ENCODE peak calls at places on chromosomes 1 and 21, in five cellular contexts. M is tibial artery; G is progenitor cell of endocrine pancreas; T is CD4-positive, alpha-beta T cell; L is ovary. D is an unnamed sample.

GRCh38 chr1:201582977-201583376 is 44.0 kb downstream of the NAV1 start:
- DNase-seq in M (no peak), G (no peak), T (no peak), L (no peak), D (no peak)

GRCh38 chr1:43796111-43796581 is 88.8 kb downstream of the ST3GAL3 start:
- DNase-seq in M (no peak), G (no peak), T (no peak), L (no peak), D (no peak)

GRCh38 chr1:165512817-165513216 is 31.0 kb upstream of the LRRC52 start:
- DNase-seq in M (no peak), G (no peak), T (no peak), L (no peak), D (no peak)

GRCh38 chr1:156402621-156403020 is 33.6 kb downstream of the RHBG start:
- DNase-seq in M (no peak), G (no peak), T (no peak), L (no peak), D (no peak)

GRCh38 chr1:18965206-18966173 is 9.0 kb upstream of the IFFO2 start:
- DNase-seq in M (no peak), G (no peak), T (no peak), L (no peak), D (no peak)

GRCh38 chr1:172107261-172107820 is 266.0 kb downstream of the DNM3 start:
- DNase-seq in M (no peak), G (no peak), T (no peak), L (no peak), D (no peak)

GRCh38 chr1:55211909-55212308 is 3.3 kb downstream of the USP24 start:
- DNase-seq in M (no peak), G (no peak), T (no peak), L (no peak), D (no peak)

GRCh38 chr1:97143236-97143882 is 421.8 kb downstream of the PTBP2 start:
- DNase-seq in M (no peak), G (no peak), T (no peak), L (no peak), D (no peak)

GRCh38 chr1:100187912-100188311 is 9.9 kb upstream of the LRRC39 start:
- DNase-seq in M (peak; percentile 49), G (no peak), T (no peak), L (peak; percentile 42), D (no peak)

GRCh38 chr21:46117586-46118304 is 19.8 kb downstream of the COL6A2 start:
- DNase-seq in M (no peak), G (peak; percentile 9), T (no peak), L (peak; percentile 24), D (peak; percentile 84)

GRCh38 chr21:29645666-29646553 is 293.9 kb downstream of the GRIK1 start:
- DNase-seq in M (no peak), G (no peak), T (no peak), L (no peak), D (no peak)

GRCh38 chr1:110089561-110090275 is 19.2 kb upstream of the ALX3 start:
- DNase-seq in M (no peak), G (no peak), T (no peak), L (no peak), D (no peak)

GRCh38 chr1:35576061-35576765 is 3.1 kb downstream of the TFAP2E start:
- DNase-seq in M (no peak), G (no peak), T (no peak), L (no peak), D (no peak)

GRCh38 chr1:245169391-245169790 is 14.6 kb downstream of the KIF26B start:
- DNase-seq in M (no peak), G (no peak), T (no peak), L (no peak), D (no peak)

GRCh38 chr1:18836654-18837053 is 22.8 kb downstream of the TAS1R2 start:
- DNase-seq in M (no peak), G (no peak), T (no peak), L (no peak), D (no peak)

GRCh38 chr1:9180077-9180819 is 51.3 kb upstream of the GPR157 start:
- DNase-seq in M (no peak), G (no peak), T (no peak), L (no peak), D (no peak)

GRCh38 chr1:26597629-26598039 is 68.1 kb downstream of the RPS6KA1 start:
- DNase-seq in M (no peak), G (no peak), T (no peak), L (no peak), D (no peak)

GRCh38 chr1:231998791-231999190 is 372.2 kb downstream of the DISC1 start:
- DNase-seq in M (no peak), G (no peak), T (no peak), L (no peak), D (no peak)

GRCh38 chr1:54421101-54421504 is 14.9 kb upstream of the SSBP3 start:
- DNase-seq in M (no peak), G (no peak), T (no peak), L (no peak), D (no peak)

GRCh38 chr1:187977298-187977697 is 1148.5 kb downstream of the PLA2G4A start:
- DNase-seq in M (no peak), G (no peak), T (no peak), L (no peak), D (no peak)

GRCh38 chr1:157773723-157774350 is 3.1 kb downstream of the FCRL2 start:
- DNase-seq in M (no peak), G (no peak), T (no peak), L (no peak), D (no peak)

GRCh38 chr1:239239529-239239928 is 146.8 kb upstream of the CHRM3 start:
- DNase-seq in M (no peak), G (no peak), T (no peak), L (no peak), D (no peak)

GRCh38 chr1:159944623-159945455 is 574 bp downstream of the IGSF9 start:
- DNase-seq in M (no peak), G (no peak), T (no peak), L (no peak), D (no peak)

GRCh38 chr1:10764296-10764798 is 32.1 kb downstream of the CASZ1 start:
- DNase-seq in M (no peak), G (no peak), T (no peak), L (no peak), D (no peak)

GRCh38 chr1:25204797-25205441 is 27.4 kb downstream of the SYF2 start:
- DNase-seq in M (no peak), G (no peak), T (no peak), L (no peak), D (no peak)

GRCh38 chr1:111570781-111571181 is 48.8 kb upstream of the RAP1A start:
- DNase-seq in M (no peak), G (no peak), T (peak; percentile 15), L (no peak), D (no peak)

GRCh38 chr21:45973475-45974072 is 8.0 kb upstream of the COL6A1 start:
- DNase-seq in M (peak; percentile 84), G (peak; percentile 67), T (peak; percentile 69), L (peak; percentile 89), D (no peak)

GRCh38 chr1:57578099-57578498 is 154.2 kb upstream of the DAB1 start:
- DNase-seq in M (no peak), G (no peak), T (no peak), L (no peak), D (no peak)

GRCh38 chr1:147892731-147893214 is 9.8 kb upstream of the GJA8 start:
- DNase-seq in M (no peak), G (no peak), T (peak; percentile 9), L (no peak), D (no peak)

GRCh38 chr1:115679141-115679611 is 37.4 kb downstream of the VANGL1 start:
- DNase-seq in M (peak; percentile 73), G (no peak), T (no peak), L (peak; percentile 49), D (no peak)

GRCh38 chr1:220368352-220369265 is 96.4 kb upstream of the RAB3GAP2 start:
- DNase-seq in M (no peak), G (no peak), T (no peak), L (no peak), D (no peak)

GRCh38 chr1:925532-926421 is 2.1 kb downstream of the SAMD11 start:
- DNase-seq in M (peak; percentile 51), G (no peak), T (no peak), L (no peak), D (no peak)
- TF ChIP-seq CTCF in M (no peak), G (no peak), T (no peak), L (no peak), D (peak; percentile 7)

GRCh38 chr1:85577421-85578320 is 2.9 kb upstream of the CCN1 start:
- DNase-seq in M (peak; percentile 54), G (no peak), T (no peak), L (peak; percentile 37), D (no peak)
- TF ChIP-seq CTCF in M (no peak), G (no peak), T (no peak), L (no peak), D (no peak)

GRCh38 chr1:6601049-6601864 is 1.4 kb downstream of the KLHL21 start:
- DNase-seq in M (peak; percentile 93), G (no peak), T (peak; percentile 61), L (peak; percentile 78), D (no peak)
- TF ChIP-seq CTCF in M (no peak), G (no peak), T (peak; percentile 18), L (no peak), D (no peak)

GRCh38 chr1:8165595-8166360 is 139.7 kb upstream of the ERRFI1 start:
- DNase-seq in M (no peak), G (no peak), T (no peak), L (no peak), D (no peak)
- TF ChIP-seq CTCF in M (no peak), G (peak; percentile 30), T (no peak), L (no peak), D (peak; percentile 30)

DNA sequence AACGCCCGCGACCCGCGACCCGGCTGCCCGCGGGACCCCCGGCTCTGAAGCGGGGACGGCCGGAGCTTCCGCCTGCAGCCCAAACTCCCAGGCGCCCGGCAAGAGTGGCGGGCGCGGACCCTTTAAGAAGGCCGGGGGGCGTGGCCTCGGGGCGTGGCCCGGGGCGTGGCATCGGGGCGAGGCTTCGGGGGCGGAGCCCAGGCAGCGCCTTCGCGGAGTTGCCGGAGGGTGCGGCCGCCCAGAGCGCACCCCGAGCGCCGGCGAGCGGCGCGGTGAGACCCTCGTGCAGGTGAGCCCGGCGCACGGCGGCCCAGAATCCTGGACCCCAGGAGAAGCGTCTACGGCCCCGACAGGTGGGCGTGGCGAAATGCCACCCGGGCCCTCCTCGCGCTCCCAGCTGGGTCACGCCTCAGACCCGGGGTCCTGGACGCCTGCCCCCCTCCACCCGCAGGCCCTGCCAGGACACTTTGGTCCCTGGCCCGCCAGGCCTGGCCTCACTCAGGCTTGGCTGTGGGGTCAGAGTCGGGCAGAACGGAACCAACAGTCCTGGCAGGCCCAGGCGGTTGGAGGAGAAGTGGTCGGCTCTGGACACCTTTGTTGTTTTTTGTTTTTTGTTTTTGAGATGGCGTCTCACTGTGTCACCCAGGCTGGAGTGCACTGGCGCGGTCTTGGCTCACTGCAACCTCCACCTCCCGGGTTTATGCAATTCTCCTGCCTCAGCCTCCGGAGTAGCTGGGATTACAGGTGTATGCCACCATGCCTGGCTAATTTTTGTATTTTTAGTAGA is 14.4 kb downstream of the RNF223 start:
- DNase-seq in M (peak; percentile 84), G (peak; percentile 62), T (peak; percentile 88), L (peak; percentile 69), D (no peak)
- TF ChIP-seq CTCF in M (no peak), G (no peak), T (no peak), L (no peak), D (no peak)

DNA sequence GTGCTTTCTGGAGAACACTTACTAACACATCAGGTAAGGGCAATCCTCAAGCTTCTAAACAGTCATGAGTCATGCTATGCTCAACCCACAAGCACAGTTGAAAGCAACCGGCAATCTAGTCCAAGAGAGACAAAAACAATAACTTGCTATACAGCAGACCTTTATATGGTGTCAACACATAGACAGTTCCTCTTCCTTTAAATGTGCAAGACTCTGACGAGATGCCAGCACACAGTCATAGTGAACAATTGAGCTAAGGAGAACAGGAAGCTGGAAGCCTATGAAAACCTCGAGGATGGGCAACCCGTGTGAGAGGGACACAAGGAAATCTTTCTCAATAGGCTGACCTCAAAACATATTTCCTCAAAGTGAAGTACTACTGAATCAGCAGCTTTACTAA is 5.3 kb downstream of the ADIPOR1 start:
- DNase-seq in M (peak; percentile 75), G (no peak), T (no peak), L (no peak), D (no peak)
- TF ChIP-seq CTCF in M (no peak), G (no peak), T (no peak), L (no peak), D (no peak)